ENCODE peak calls at places on chromosomes 12 and 14, in four cellular contexts. C, A, G and R are unnamed samples.

GRCh38 chr12:153080-153746 is 60.7 kb downstream of the SLC6A12 start:
- DNase-seq in C (peak; percentile 86), G (peak; percentile 82), A (peak; percentile 93), R (peak; percentile 86)

GRCh38 chr12:116222358-116222757 is 55.1 kb downstream of the MED13L start:
- DNase-seq in C (peak; percentile 38), A (no peak), G (no peak), R (no peak)

GRCh38 chr12:130133851-130134562 is 28.3 kb upstream of the FZD10 start:
- DNase-seq in C (no peak), A (no peak), G (no peak), R (no peak)

GRCh38 chr12:26807292-26807691 is 25.7 kb downstream of the ITPR2 start:
- DNase-seq in A (no peak), G (no peak), C (no peak), R (no peak)

GRCh38 chr12:39359644-39360043 is 83.3 kb downstream of the KIF21A start:
- DNase-seq in C (no peak), A (no peak), G (no peak), R (no peak)

GRCh38 chr12:89475203-89475990 is 49.2 kb downstream of the GALNT4 start:
- DNase-seq in C (no peak), A (no peak), G (no peak), R (no peak)

GRCh38 chr12:2256453-2256852 is 203.7 kb downstream of the CACNA1C start:
- DNase-seq in G (no peak), C (no peak), A (no peak), R (no peak)

GRCh38 chr12:105031061-105031807 is 45.1 kb downstream of the NOPCHAP1 start:
- DNase-seq in G (no peak), A (no peak), C (no peak), R (no peak)

GRCh38 chr12:24960222-24960855 is 11.4 kb upstream of the BCAT1 start:
- DNase-seq in C (peak; percentile 57), G (peak; percentile 37), A (no peak), R (peak; percentile 61)
- TF ChIP-seq CTCF in C (peak; percentile 83), G (peak; percentile 86), A (peak; percentile 69), R (peak; percentile 40)

DNA sequence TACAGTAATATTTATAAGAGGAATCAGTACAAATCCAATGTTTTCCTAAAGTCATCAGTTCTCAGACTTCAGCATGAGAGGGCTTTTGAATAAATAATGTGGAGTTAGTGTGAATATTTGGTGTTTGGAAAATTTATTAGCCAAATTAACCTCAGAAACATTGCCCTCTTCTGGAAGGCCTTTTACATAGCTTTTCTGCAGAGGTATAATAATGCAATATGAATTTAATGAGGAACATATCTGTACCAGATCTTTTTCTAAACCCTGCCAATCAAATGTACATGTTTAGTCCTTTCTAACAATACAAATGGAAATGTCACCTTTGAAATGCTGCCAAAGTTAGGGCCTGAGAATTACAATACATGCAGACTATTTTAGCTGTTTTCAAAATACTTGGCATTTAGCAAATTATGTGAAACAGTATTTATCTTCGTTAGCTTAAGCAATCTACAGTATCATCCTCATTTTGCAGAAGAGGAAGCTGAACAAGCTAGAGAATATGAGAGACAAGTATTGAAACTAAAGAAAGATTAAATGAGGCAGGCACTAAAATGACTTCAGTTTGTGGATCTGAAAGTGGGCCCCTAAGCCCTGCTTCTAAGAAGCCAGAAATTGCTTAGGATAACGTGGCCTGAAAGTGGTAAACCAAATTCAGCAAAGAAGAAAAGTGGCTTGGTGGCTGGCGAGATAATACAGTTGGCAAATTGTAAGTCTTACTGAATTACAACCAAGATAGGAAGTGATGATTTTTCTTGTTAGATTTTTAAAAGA is 60.4 kb upstream of the MANSC4 start:
- DNase-seq in C (no peak), A (no peak), G (no peak), R (no peak)
- TF ChIP-seq CTCF in C (no peak), A (peak; percentile 59), G (no peak), R (no peak)

GRCh38 chr14:56212541-56212940 is 94.3 kb downstream of the PELI2 start:
- DNase-seq in C (no peak), G (no peak), A (no peak), R (no peak)
- TF ChIP-seq CTCF in C (no peak), G (no peak), A (no peak), R (no peak)

GRCh38 chr12:126616441-126616840 is 1551.2 kb downstream of the AACS start:
- DNase-seq in G (no peak), A (no peak), C (no peak), R (no peak)

GRCh38 chr12:126617312-126617711 is 1552.1 kb downstream of the AACS start:
- DNase-seq in C (peak; percentile 10), A (peak; percentile 51), G (peak; percentile 12), R (no peak)
- TF ChIP-seq CTCF in C (no peak), A (peak; percentile 61), G (peak; percentile 29), R (no peak)

GRCh38 chr12:102167821-102168605 is 29.6 kb downstream of the PMCH start:
- DNase-seq in C (no peak), G (no peak), A (no peak), R (no peak)
- TF ChIP-seq CTCF in C (no peak), G (no peak), A (no peak), R (no peak)

DNA sequence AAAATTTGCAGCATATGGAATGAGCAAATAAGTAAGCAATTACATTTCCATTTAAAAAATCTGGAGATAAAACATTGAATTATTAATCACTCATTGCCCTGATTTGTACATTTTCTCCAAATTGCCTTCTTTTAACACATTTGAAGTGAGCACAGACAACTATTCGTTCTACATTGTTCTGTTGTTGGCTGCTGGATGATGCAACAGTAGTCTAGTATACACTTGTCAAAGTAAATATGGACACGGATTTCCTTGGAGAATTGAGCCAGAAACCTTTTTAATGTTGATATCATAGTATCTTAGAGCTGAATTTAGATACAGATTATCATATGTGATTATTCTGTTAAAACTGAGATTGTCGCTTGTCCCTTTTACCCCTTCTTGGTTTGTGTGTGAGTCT is 188.2 kb downstream of the FUT8 start:
- DNase-seq in C (no peak), A (no peak), G (no peak), R (no peak)
- TF ChIP-seq CTCF in C (no peak), A (no peak), G (no peak), R (no peak)

GRCh38 chr12:6753772-6754356 is 923 bp upstream of the MLF2 start:
- DNase-seq in G (no peak), C (no peak), A (no peak), R (no peak)

GRCh38 chr12:6751767-6752166 is 1.2 kb downstream of the MLF2 start:
- DNase-seq in G (no peak), A (no peak), C (no peak), R (no peak)

GRCh38 chr12:6752931-6753771 is at the start of gene MLF2:
- DNase-seq in A (peak; percentile 99), C (peak; percentile 98), G (peak; percentile 95), R (peak; percentile 99)

GRCh38 chr12:6750506-6750905 is 2.4 kb downstream of the MLF2 start:
- DNase-seq in C (no peak), G (no peak), A (no peak), R (no peak)

DNA sequence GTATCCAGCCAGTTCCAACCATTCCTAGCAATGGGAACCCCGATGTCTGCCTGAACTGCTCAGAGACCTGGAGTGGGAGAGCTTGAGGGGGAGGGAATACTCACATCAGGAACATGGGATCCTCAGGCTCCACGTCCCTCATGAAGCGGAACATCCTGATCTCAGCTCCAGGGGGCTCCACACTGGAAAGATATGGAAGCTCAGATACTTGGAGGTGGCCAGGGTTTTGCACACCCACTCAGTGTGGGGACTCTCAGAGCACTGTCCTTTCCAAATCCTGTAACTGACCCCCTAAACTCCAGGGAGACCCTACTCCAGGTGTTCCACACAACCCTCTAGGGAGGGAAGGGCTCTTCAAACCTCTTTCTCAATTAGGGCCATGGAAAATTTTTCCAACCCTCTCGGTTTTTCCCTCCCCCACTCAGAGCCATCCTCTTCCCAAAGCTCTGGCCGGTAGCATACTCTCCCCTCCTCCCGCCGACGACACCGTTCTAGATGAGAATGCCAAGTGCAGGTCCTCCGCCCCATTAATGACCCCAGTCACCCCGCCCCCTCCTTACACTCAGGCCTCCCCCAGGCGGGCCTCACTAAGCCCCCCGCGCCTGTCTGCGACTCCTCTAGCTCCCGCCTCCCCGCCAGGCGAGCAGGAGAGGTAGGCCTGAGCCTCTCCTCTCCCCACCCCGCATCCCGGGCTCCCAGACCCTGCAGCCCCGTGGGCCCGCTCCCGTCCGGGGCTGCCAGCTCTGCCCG is 585 bp downstream of the MLF2 start:
- DNase-seq in A (peak; percentile 82), G (peak; percentile 34), C (peak; percentile 61), R (peak; percentile 38)
- TF ChIP-seq CTCF in A (peak; percentile 61), G (peak; percentile 34), C (peak; percentile 63), R (peak; percentile 18)

GRCh38 chr12:6869049-6870021 is 2.0 kb downstream of the TPI1 start:
- DNase-seq in C (peak; percentile 88), A (peak; percentile 82), G (peak; percentile 66), R (peak; percentile 86)

GRCh38 chr12:6868211-6869048 is 1.1 kb downstream of the TPI1 start:
- DNase-seq in A (no peak), C (no peak), G (peak; percentile 13), R (no peak)

GRCh38 chr12:6871052-6871957 is 1.8 kb downstream of the SPSB2 start:
- DNase-seq in A (no peak), G (peak; percentile 46), C (peak; percentile 48), R (no peak)

GRCh38 chr12:6872073-6873048 is 742 bp downstream of the SPSB2 start:
- DNase-seq in C (peak; percentile 92), G (peak; percentile 77), A (peak; percentile 91), R (peak; percentile 95)

GRCh38 chr12:6873094-6874006 is at the start of gene SPSB2:
- DNase-seq in A (peak; percentile 97), G (peak; percentile 94), C (peak; percentile 100), R (peak; percentile 100)
- TF ChIP-seq CTCF in A (no peak), G (no peak), C (no peak), R (no peak)

DNA sequence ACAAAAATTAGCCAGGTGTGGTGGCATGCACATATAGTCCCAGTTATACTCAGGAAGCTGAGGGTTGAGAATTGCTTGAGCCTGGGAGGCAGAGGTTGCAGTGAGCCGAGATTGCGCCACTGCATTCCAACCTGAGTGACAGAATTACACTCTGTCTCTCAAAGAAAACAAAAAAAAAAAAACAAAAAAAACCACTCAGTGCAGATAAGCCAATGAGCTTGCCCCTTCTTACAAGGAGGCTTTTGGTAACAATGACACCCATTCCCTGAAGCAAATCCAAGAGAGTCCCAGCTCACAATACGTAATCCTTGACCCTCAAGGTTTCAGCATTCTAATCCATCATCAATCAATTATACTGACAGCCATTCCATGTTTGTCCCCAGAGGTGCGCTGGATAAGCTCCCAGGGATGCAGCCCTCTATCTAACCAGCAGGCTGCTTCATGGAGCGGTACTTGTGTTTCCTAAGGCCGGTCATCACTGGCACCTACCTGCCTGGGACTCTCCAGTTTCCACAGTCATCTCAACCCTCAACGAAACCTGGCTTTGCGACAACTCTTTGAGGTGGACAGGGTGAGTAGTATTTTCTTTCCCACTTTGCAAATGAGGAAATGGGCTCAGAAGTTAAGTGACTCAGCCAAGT is 12.4 kb downstream of the GCN1 start:
- DNase-seq in A (no peak), G (no peak), C (no peak), R (no peak)
- TF ChIP-seq CTCF in A (no peak), G (no peak), C (no peak), R (no peak)

DNA sequence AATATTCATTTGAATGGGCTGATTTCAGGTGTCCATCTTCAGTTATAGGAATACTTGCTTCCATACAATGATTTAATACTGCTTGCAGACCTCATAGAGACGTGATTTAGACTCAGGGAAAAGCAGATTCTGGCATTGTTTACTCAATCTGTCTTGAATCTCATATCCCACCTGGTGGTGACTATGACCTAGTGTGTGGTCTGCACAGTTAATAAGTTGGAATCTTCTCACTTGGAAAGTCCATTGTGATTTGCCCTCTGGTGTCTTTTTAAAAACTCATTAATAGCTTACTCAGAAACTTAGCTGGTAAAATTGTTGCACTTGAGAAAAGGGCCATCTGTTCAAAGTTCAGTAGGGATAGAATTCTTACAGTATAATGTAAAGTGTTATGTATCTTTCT is 106.0 kb downstream of the PELI2 start:
- DNase-seq in A (no peak), C (no peak), G (no peak), R (no peak)
- TF ChIP-seq CTCF in A (no peak), C (peak; percentile 14), G (no peak), R (no peak)